ENCODE peak calls at places on chromosomes 16 and 17, in five cellular contexts. K is foreskin melanocyte; H is fibroblast of lung; L is Caco-2; Q is CD4-positive, alpha-beta T cell. I is an unnamed sample.

GRCh38 chr16:5460701-5461100 is 363.1 kb upstream of the EEF2KMT start:
- DNase-seq in K (no peak), H (no peak), L (no peak), Q (no peak), I (no peak)

GRCh38 chr16:48965391-48965790 is 316.2 kb downstream of the CBLN1 start:
- DNase-seq in K (no peak), H (peak; percentile 50), L (no peak), Q (no peak), I (no peak)

GRCh38 chr17:77622627-77623026 is 335.9 kb upstream of the TNRC6C start:
- DNase-seq in K (no peak), H (no peak), L (no peak), Q (no peak), I (no peak)

GRCh38 chr17:56297142-56297541 is 143.9 kb downstream of the ANKFN1 start:
- DNase-seq in K (no peak), H (peak; percentile 33), L (no peak), Q (no peak), I (peak; percentile 57)

GRCh38 chr16:66620419-66620775 is 15.9 kb downstream of the CMTM3 start:
- DNase-seq in K (no peak), H (no peak), L (no peak), Q (no peak), I (no peak)

GRCh38 chr16:8674413-8675022 is at the start of gene ABAT:
- DNase-seq in K (peak; percentile 57), H (peak; percentile 60), L (peak; percentile 93), Q (peak; percentile 78), I (peak; percentile 54)

GRCh38 chr16:72995151-72995881 is 52.6 kb downstream of the ZFHX3 start:
- DNase-seq in K (no peak), H (no peak), L (peak; percentile 43), Q (no peak), I (no peak)

GRCh38 chr17:43940630-43941029 is 1.6 kb downstream of the PPY start:
- DNase-seq in K (no peak), H (peak; percentile 27), L (peak; percentile 83), Q (no peak), I (peak; percentile 17)

GRCh38 chr16:67822511-67822910 is 15.8 kb downstream of the TSNAXIP1 start:
- DNase-seq in K (no peak), H (no peak), L (no peak), Q (no peak), I (peak; percentile 79)

GRCh38 chr16:27745348-27745747 is 195.4 kb downstream of the KATNIP start:
- DNase-seq in K (peak; percentile 56), H (no peak), L (peak; percentile 23), Q (no peak), I (peak; percentile 44)

GRCh38 chr17:65583921-65584603 is 22.6 kb upstream of the AXIN2 start:
- DNase-seq in K (no peak), H (no peak), L (no peak), Q (no peak), I (no peak)

GRCh38 chr17:80964859-80965580 is 26.6 kb upstream of the CHMP6 start:
- DNase-seq in K (no peak), H (no peak), L (no peak), Q (no peak), I (no peak)

GRCh38 chr16:47578573-47578972 is 117.4 kb downstream of the PHKB start:
- DNase-seq in K (peak; percentile 84), H (no peak), L (no peak), Q (no peak), I (peak; percentile 28)

GRCh38 chr17:78032166-78032565 is 73.7 kb downstream of the TNRC6C start:
- DNase-seq in K (no peak), H (peak; percentile 70), L (no peak), Q (no peak), I (peak; percentile 60)

GRCh38 chr16:86663691-86664517 is 85.6 kb downstream of the FOXL1 start:
- DNase-seq in K (no peak), H (peak; percentile 86), L (no peak), Q (no peak), I (peak; percentile 73)

GRCh38 chr17:31582151-31582907 is 190.9 kb downstream of the RAB11FIP4 start:
- DNase-seq in K (no peak), H (no peak), L (no peak), Q (no peak), I (no peak)

GRCh38 chr16:9843424-9844013 is 338.7 kb downstream of the GRIN2A start:
- DNase-seq in K (no peak), H (no peak), L (no peak), Q (no peak), I (no peak)

GRCh38 chr17:73879987-73880386 is 235.7 kb upstream of the SDK2 start:
- DNase-seq in K (no peak), H (no peak), L (no peak), Q (no peak), I (no peak)

GRCh38 chr17:47935961-47936360 is 5.4 kb upstream of the PNPO start:
- DNase-seq in K (no peak), H (peak; percentile 53), L (no peak), Q (no peak), I (peak; percentile 78)